ENCODE peak calls at places on chromosomes 11 and 22, in six cellular contexts. One of them, this sample, is unnamed.

GRCh38 chr11:125165111-125165663 is 636 bp downstream of the PKNOX2 start:
- DNase-seq in Caco-2: peak; percentile 40
- DNase-seq in pancreas: peak; percentile 54
- DNase-seq in cardiac muscle cell: peak; percentile 42
- DNase-seq in foreskin fibroblast: peak; percentile 57
- DNase-seq in keratinocyte: no peak
- DNase-seq in this sample: peak; percentile 33

GRCh38 chr11:26105762-26106423 is 226.0 kb upstream of the ANO3 start:
- DNase-seq in Caco-2: no peak
- DNase-seq in pancreas: no peak
- DNase-seq in cardiac muscle cell: no peak
- DNase-seq in foreskin fibroblast: no peak
- DNase-seq in keratinocyte: no peak
- DNase-seq in this sample: no peak

GRCh38 chr11:133636686-133637085 is 104.4 kb upstream of the OPCML start:
- DNase-seq in Caco-2: no peak
- DNase-seq in pancreas: no peak
- DNase-seq in cardiac muscle cell: no peak
- DNase-seq in foreskin fibroblast: no peak
- DNase-seq in keratinocyte: no peak
- DNase-seq in this sample: no peak

GRCh38 chr11:2575611-2576051 is 124.2 kb downstream of the KCNQ1OT1 start:
- DNase-seq in Caco-2: no peak
- DNase-seq in pancreas: no peak
- DNase-seq in cardiac muscle cell: no peak
- DNase-seq in foreskin fibroblast: no peak
- DNase-seq in keratinocyte: no peak
- DNase-seq in this sample: no peak

GRCh38 chr22:29116397-29117123 is 43.7 kb downstream of the KREMEN1 start:
- DNase-seq in Caco-2: no peak
- DNase-seq in pancreas: no peak
- DNase-seq in cardiac muscle cell: no peak
- DNase-seq in foreskin fibroblast: no peak
- DNase-seq in keratinocyte: no peak
- DNase-seq in this sample: peak; percentile 83

GRCh38 chr11:2699185-2699530 is 636 bp downstream of the KCNQ1OT1 start:
- DNase-seq in Caco-2: peak; percentile 44
- DNase-seq in pancreas: no peak
- DNase-seq in cardiac muscle cell: no peak
- DNase-seq in foreskin fibroblast: peak; percentile 41
- DNase-seq in keratinocyte: no peak
- DNase-seq in this sample: no peak

GRCh38 chr11:26762089-26762488 is 40.2 kb upstream of the SLC5A12 start:
- DNase-seq in Caco-2: no peak
- DNase-seq in pancreas: no peak
- DNase-seq in cardiac muscle cell: no peak
- DNase-seq in foreskin fibroblast: no peak
- DNase-seq in keratinocyte: no peak
- DNase-seq in this sample: no peak

GRCh38 chr11:76648061-76648460 is 22.5 kb downstream of the LRRC32 start:
- DNase-seq in Caco-2: peak; percentile 17
- DNase-seq in pancreas: no peak
- DNase-seq in cardiac muscle cell: no peak
- DNase-seq in foreskin fibroblast: no peak
- DNase-seq in keratinocyte: no peak
- DNase-seq in this sample: no peak

GRCh38 chr11:106551744-106552671 is 466.3 kb downstream of the GUCY1A2 start:
- DNase-seq in Caco-2: no peak
- DNase-seq in pancreas: no peak
- DNase-seq in cardiac muscle cell: no peak
- DNase-seq in foreskin fibroblast: no peak
- DNase-seq in keratinocyte: no peak
- DNase-seq in this sample: no peak

GRCh38 chr22:42016111-42016510 is 17.5 kb downstream of the WBP2NL start:
- DNase-seq in Caco-2: no peak
- DNase-seq in pancreas: no peak
- DNase-seq in cardiac muscle cell: no peak
- DNase-seq in foreskin fibroblast: no peak
- DNase-seq in keratinocyte: no peak
- DNase-seq in this sample: no peak

GRCh38 chr11:46681814-46682213 is 18.6 kb downstream of the ARHGAP1 start:
- DNase-seq in Caco-2: no peak
- DNase-seq in pancreas: no peak
- DNase-seq in cardiac muscle cell: no peak
- DNase-seq in foreskin fibroblast: no peak
- DNase-seq in keratinocyte: no peak
- DNase-seq in this sample: no peak

GRCh38 chr11:46679252-46680163 is 20.9 kb downstream of the ARHGAP1 start:
- DNase-seq in Caco-2: no peak
- DNase-seq in pancreas: peak; percentile 70
- DNase-seq in cardiac muscle cell: no peak
- DNase-seq in foreskin fibroblast: no peak
- DNase-seq in keratinocyte: no peak
- DNase-seq in this sample: no peak

GRCh38 chr11:46678741-46679130 is 21.7 kb downstream of the ARHGAP1 start:
- DNase-seq in Caco-2: no peak
- DNase-seq in pancreas: no peak
- DNase-seq in cardiac muscle cell: no peak
- DNase-seq in foreskin fibroblast: no peak
- DNase-seq in keratinocyte: no peak
- DNase-seq in this sample: no peak

GRCh38 chr11:46680164-46680760 is 20.2 kb downstream of the ARHGAP1 start:
- DNase-seq in Caco-2: no peak
- DNase-seq in pancreas: no peak
- DNase-seq in cardiac muscle cell: no peak
- DNase-seq in foreskin fibroblast: no peak
- DNase-seq in keratinocyte: no peak
- DNase-seq in this sample: no peak

DNA sequence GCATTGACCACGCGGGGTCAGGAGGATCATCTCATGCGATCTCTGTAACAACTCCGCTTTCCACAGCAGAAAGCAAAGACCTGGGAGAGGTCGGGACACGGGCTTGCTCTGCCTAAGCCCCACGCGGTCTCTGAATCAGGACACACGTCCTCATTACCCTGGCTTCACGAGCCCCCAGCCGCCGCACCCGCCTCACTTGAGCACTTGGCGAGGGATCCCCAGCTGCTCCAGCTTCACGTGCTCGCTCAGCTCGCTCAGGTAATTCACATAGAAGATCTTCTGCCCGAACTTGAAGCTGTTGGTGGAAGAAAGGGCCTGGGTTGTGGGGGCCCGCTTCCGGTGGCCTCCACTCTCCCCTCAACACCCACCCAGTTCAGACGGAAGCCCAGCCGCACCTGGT is 19.6 kb downstream of the ARHGAP1 start:
- DNase-seq in Caco-2: no peak
- DNase-seq in pancreas: no peak
- DNase-seq in cardiac muscle cell: no peak
- DNase-seq in foreskin fibroblast: no peak
- DNase-seq in keratinocyte: no peak
- DNase-seq in this sample: no peak
- TF ChIP-seq CTCF in Caco-2: no peak
- TF ChIP-seq CTCF in pancreas: no peak
- TF ChIP-seq CTCF in cardiac muscle cell: no peak
- TF ChIP-seq CTCF in foreskin fibroblast: no peak
- TF ChIP-seq CTCF in keratinocyte: no peak
- TF ChIP-seq CTCF in this sample: no peak

GRCh38 chr11:65617990-65618751 is 2.6 kb downstream of the PCNX3 start:
- DNase-seq in Caco-2: no peak
- DNase-seq in pancreas: no peak
- DNase-seq in cardiac muscle cell: no peak
- DNase-seq in foreskin fibroblast: no peak
- DNase-seq in keratinocyte: no peak
- DNase-seq in this sample: no peak

GRCh38 chr11:65615950-65616574 is 486 bp downstream of the PCNX3 start:
- DNase-seq in Caco-2: peak; percentile 78
- DNase-seq in pancreas: no peak
- DNase-seq in cardiac muscle cell: peak; percentile 31
- DNase-seq in foreskin fibroblast: peak; percentile 63
- DNase-seq in keratinocyte: no peak
- DNase-seq in this sample: peak; percentile 35

GRCh38 chr11:65616575-65617001 is 1.0 kb downstream of the PCNX3 start:
- DNase-seq in Caco-2: no peak
- DNase-seq in pancreas: no peak
- DNase-seq in cardiac muscle cell: no peak
- DNase-seq in foreskin fibroblast: no peak
- DNase-seq in keratinocyte: no peak
- DNase-seq in this sample: peak; percentile 7

GRCh38 chr11:65618763-65619162 is 3.2 kb downstream of the PCNX3 start:
- DNase-seq in Caco-2: no peak
- DNase-seq in pancreas: no peak
- DNase-seq in cardiac muscle cell: no peak
- DNase-seq in foreskin fibroblast: no peak
- DNase-seq in keratinocyte: no peak
- DNase-seq in this sample: no peak

GRCh38 chr11:65617136-65617850 is 1.7 kb downstream of the PCNX3 start:
- DNase-seq in Caco-2: no peak
- DNase-seq in pancreas: no peak
- DNase-seq in cardiac muscle cell: no peak
- DNase-seq in foreskin fibroblast: no peak
- DNase-seq in keratinocyte: no peak
- DNase-seq in this sample: no peak
- H3K4me3 ChIP-seq in Caco-2: peak overlapping the region; percentile 85
- H3K4me3 ChIP-seq in pancreas: no peak overlapping the region
- H3K4me3 ChIP-seq in cardiac muscle cell: peak overlapping the region; percentile 51
- H3K4me3 ChIP-seq in foreskin fibroblast: peak overlapping the region; percentile 87
- H3K4me3 ChIP-seq in keratinocyte: peak overlapping the region; percentile 38
- H3K4me3 ChIP-seq in this sample: no peak overlapping the region

GRCh38 chr22:45103756-45104155 is 60.0 kb upstream of the NUP50 start:
- DNase-seq in Caco-2: no peak
- DNase-seq in pancreas: no peak
- DNase-seq in cardiac muscle cell: no peak
- DNase-seq in foreskin fibroblast: no peak
- DNase-seq in keratinocyte: no peak
- DNase-seq in this sample: peak; percentile 14
- TF ChIP-seq CTCF in Caco-2: no peak
- TF ChIP-seq CTCF in pancreas: no peak
- TF ChIP-seq CTCF in cardiac muscle cell: peak; percentile 24
- TF ChIP-seq CTCF in foreskin fibroblast: peak; percentile 20
- TF ChIP-seq CTCF in keratinocyte: no peak
- TF ChIP-seq CTCF in this sample: peak; percentile 35

GRCh38 chr11:6925636-6926207 is 504 bp upstream of the ZNF215 start:
- DNase-seq in Caco-2: no peak
- DNase-seq in pancreas: no peak
- DNase-seq in cardiac muscle cell: peak; percentile 36
- DNase-seq in foreskin fibroblast: peak; percentile 38
- DNase-seq in keratinocyte: no peak
- DNase-seq in this sample: peak; percentile 3

GRCh38 chr11:6925007-6925577 is 1.1 kb upstream of the ZNF215 start:
- DNase-seq in Caco-2: no peak
- DNase-seq in pancreas: no peak
- DNase-seq in cardiac muscle cell: no peak
- DNase-seq in foreskin fibroblast: no peak
- DNase-seq in keratinocyte: no peak
- DNase-seq in this sample: no peak

GRCh38 chr11:6928916-6929315 is 2.7 kb downstream of the ZNF215 start:
- DNase-seq in Caco-2: no peak
- DNase-seq in pancreas: no peak
- DNase-seq in cardiac muscle cell: no peak
- DNase-seq in foreskin fibroblast: no peak
- DNase-seq in keratinocyte: no peak
- DNase-seq in this sample: no peak

GRCh38 chr11:6926208-6927029 is at the start of gene ZNF215:
- DNase-seq in Caco-2: no peak
- DNase-seq in pancreas: peak; percentile 73
- DNase-seq in cardiac muscle cell: peak; percentile 92
- DNase-seq in foreskin fibroblast: peak; percentile 89
- DNase-seq in keratinocyte: peak; percentile 40
- DNase-seq in this sample: peak; percentile 76

GRCh38 chr11:6927030-6927617 is 898 bp downstream of the ZNF215 start:
- DNase-seq in Caco-2: no peak
- DNase-seq in pancreas: no peak
- DNase-seq in cardiac muscle cell: no peak
- DNase-seq in foreskin fibroblast: peak; percentile 5
- DNase-seq in keratinocyte: no peak
- DNase-seq in this sample: no peak
- H3K4me3 ChIP-seq in Caco-2: no peak overlapping the region
- H3K4me3 ChIP-seq in pancreas: peak overlapping the region; percentile 41
- H3K4me3 ChIP-seq in cardiac muscle cell: peak overlapping the region; percentile 44
- H3K4me3 ChIP-seq in foreskin fibroblast: peak overlapping the region; percentile 87
- H3K4me3 ChIP-seq in keratinocyte: peak overlapping the region; percentile 67
- H3K4me3 ChIP-seq in this sample: peak overlapping the region; percentile 74

DNA sequence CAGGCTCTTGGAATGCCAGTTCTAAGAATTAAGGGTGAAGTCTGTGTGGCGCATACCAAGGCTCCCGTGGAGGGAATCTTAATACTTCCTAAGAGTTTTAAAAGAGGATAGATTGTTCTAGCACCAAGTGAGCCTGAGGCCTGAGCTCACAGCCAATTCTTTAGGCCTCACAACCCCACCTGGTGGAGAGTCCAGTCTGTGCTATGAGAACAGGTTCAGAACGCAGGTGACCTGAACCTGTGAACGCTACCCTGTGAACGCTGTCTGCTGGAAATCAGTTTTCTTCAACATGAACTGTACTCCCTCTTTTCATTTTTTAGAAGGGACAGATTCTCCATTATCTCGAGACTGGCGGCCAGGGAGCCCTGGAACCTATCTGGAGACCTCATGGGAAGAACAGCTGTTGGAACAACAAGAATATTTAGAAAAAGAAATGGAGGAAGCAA is 43.2 kb upstream of the DLAT start:
- DNase-seq in Caco-2: peak; percentile 88
- DNase-seq in pancreas: peak; percentile 84
- DNase-seq in cardiac muscle cell: peak; percentile 58
- DNase-seq in foreskin fibroblast: peak; percentile 64
- DNase-seq in keratinocyte: peak; percentile 46
- DNase-seq in this sample: peak; percentile 34
- TF ChIP-seq CTCF in Caco-2: peak; percentile 95
- TF ChIP-seq CTCF in pancreas: peak; percentile 55
- TF ChIP-seq CTCF in cardiac muscle cell: peak; percentile 68
- TF ChIP-seq CTCF in foreskin fibroblast: peak; percentile 66
- TF ChIP-seq CTCF in keratinocyte: peak; percentile 87
- TF ChIP-seq CTCF in this sample: peak; percentile 67

GRCh38 chr11:61763930-61764605 is 11.6 kb downstream of the MYRF start:
- DNase-seq in Caco-2: no peak
- DNase-seq in pancreas: no peak
- DNase-seq in cardiac muscle cell: no peak
- DNase-seq in foreskin fibroblast: no peak
- DNase-seq in keratinocyte: no peak
- DNase-seq in this sample: no peak
- H3K4me3 ChIP-seq in Caco-2: no peak overlapping the region
- H3K4me3 ChIP-seq in pancreas: no peak overlapping the region
- H3K4me3 ChIP-seq in cardiac muscle cell: no peak overlapping the region
- H3K4me3 ChIP-seq in foreskin fibroblast: no peak overlapping the region
- H3K4me3 ChIP-seq in keratinocyte: no peak overlapping the region
- H3K4me3 ChIP-seq in this sample: no peak overlapping the region

GRCh38 chr22:23569716-23570115 is 10.4 kb downstream of the IGLL1 start:
- DNase-seq in Caco-2: no peak
- DNase-seq in pancreas: no peak
- DNase-seq in cardiac muscle cell: no peak
- DNase-seq in foreskin fibroblast: no peak
- DNase-seq in keratinocyte: no peak
- DNase-seq in this sample: no peak
- TF ChIP-seq CTCF in Caco-2: no peak
- TF ChIP-seq CTCF in pancreas: no peak
- TF ChIP-seq CTCF in cardiac muscle cell: no peak
- TF ChIP-seq CTCF in foreskin fibroblast: no peak
- TF ChIP-seq CTCF in keratinocyte: no peak
- TF ChIP-seq CTCF in this sample: no peak

DNA sequence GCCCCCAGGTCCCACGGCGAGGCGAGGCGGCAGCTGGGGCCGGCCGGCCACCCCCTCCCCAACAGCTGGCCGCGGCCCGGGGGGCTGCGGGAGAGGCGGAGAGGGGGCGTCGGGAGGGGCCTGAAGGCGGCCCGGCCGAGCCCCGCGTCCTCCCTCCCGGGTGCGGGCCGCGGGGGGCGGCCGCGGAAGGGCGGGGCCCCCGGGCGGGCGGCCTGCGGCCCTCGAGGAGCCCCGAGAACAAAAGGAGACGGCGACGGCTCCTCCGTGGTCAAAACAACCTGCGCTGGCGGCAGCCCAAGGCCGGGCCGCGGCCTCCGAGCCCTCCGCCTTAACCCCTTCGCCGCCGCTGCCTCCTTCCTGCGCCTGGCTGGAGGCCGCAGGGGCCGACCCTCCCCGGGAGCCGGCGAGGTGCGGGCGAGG is 2.4 kb downstream of the PDGFB start:
- DNase-seq in Caco-2: no peak
- DNase-seq in pancreas: no peak
- DNase-seq in cardiac muscle cell: no peak
- DNase-seq in foreskin fibroblast: no peak
- DNase-seq in keratinocyte: no peak
- DNase-seq in this sample: no peak
- H3K4me3 ChIP-seq in Caco-2: peak overlapping the region; percentile 93
- H3K4me3 ChIP-seq in pancreas: peak overlapping the region; percentile 47
- H3K4me3 ChIP-seq in cardiac muscle cell: peak overlapping the region; percentile 63
- H3K4me3 ChIP-seq in foreskin fibroblast: no peak overlapping the region
- H3K4me3 ChIP-seq in keratinocyte: peak overlapping the region; percentile 87
- H3K4me3 ChIP-seq in this sample: peak overlapping the region; percentile 63